ENCODE peak calls at places on chromosomes 7 and 10, in six cellular contexts. B is occipital lobe; D is NT2/D1; L is neural crest cell; I is NCI-H82; C is central memory CD4-positive, alpha-beta T cell. W is an unnamed sample.

GRCh38 chr7:100211342-100211780 is 8.4 kb upstream of the PVRIG start:
- DNase-seq in B (no peak), D (no peak), L (no peak), I (no peak), C (peak; percentile 41), W (no peak)

GRCh38 chr7:56028942-56029630 is 22.2 kb downstream of the PSPH start:
- DNase-seq in B (no peak), D (no peak), L (no peak), I (no peak), C (no peak), W (no peak)

GRCh38 chr7:74002474-74003017 is 25.4 kb upstream of the ELN start:
- DNase-seq in B (no peak), D (no peak), L (no peak), I (no peak), C (no peak), W (no peak)

GRCh38 chr10:91525939-91526712 is 106.7 kb downstream of the PPP1R3C start:
- DNase-seq in B (no peak), D (no peak), L (no peak), I (no peak), C (no peak), W (no peak)

GRCh38 chr10:18233775-18234174 is 93.6 kb downstream of the CACNB2 start:
- DNase-seq in B (no peak), D (peak; percentile 11), L (no peak), I (peak; percentile 51), C (no peak), W (no peak)

GRCh38 chr10:128274938-128275337 is 148.7 kb upstream of the MKI67 start:
- DNase-seq in B (no peak), D (no peak), L (no peak), I (no peak), C (no peak), W (no peak)

GRCh38 chr7:31175672-31176071 is 123.6 kb downstream of the ADCYAP1R1 start:
- DNase-seq in B (no peak), D (no peak), L (no peak), I (peak; percentile 10), C (no peak), W (no peak)

GRCh38 chr7:30169585-30169978 is 34.8 kb downstream of the MTURN start:
- DNase-seq in B (no peak), D (no peak), L (no peak), I (no peak), C (no peak), W (no peak)

GRCh38 chr7:41060796-41061195 is 642.1 kb downstream of the INHBA start:
- DNase-seq in B (no peak), D (no peak), L (no peak), I (no peak), C (no peak), W (no peak)

GRCh38 chr10:112580267-112580666 is 133.3 kb downstream of the VTI1A start:
- DNase-seq in B (no peak), D (no peak), L (no peak), I (no peak), C (no peak), W (no peak)

GRCh38 chr10:93039721-93040120 is 20.9 kb upstream of the CYP26C1 start:
- DNase-seq in B (no peak), D (no peak), L (no peak), I (peak; percentile 12), C (no peak), W (no peak)

GRCh38 chr7:38561166-38561565 is 70.0 kb downstream of the AMPH start:
- DNase-seq in B (no peak), D (no peak), L (no peak), I (no peak), C (no peak), W (no peak)

GRCh38 chr7:76225379-76225778 is 23.7 kb downstream of the SRRM3 start:
- DNase-seq in B (no peak), D (peak; percentile 59), L (peak; percentile 56), I (no peak), C (no peak), W (no peak)

GRCh38 chr10:80075781-80076180 is 2.7 kb upstream of the TMEM254 start:
- DNase-seq in B (no peak), D (no peak), L (no peak), I (no peak), C (no peak), W (no peak)

GRCh38 chr7:106181658-106182265 is 69.7 kb upstream of the SYPL1 start:
- DNase-seq in B (no peak), D (no peak), L (no peak), I (no peak), C (no peak), W (no peak)

GRCh38 chr7:45203947-45204445 is 46.4 kb downstream of the RAMP3 start:
- DNase-seq in B (no peak), D (no peak), L (no peak), I (no peak), C (no peak), W (no peak)

GRCh38 chr7:131653418-131654248 is 97.2 kb upstream of the PODXL start:
- DNase-seq in B (no peak), D (no peak), L (no peak), I (peak; percentile 13), C (no peak), W (no peak)

GRCh38 chr10:91975438-91975837 is 51.9 kb downstream of the BTAF1 start:
- DNase-seq in B (no peak), D (no peak), L (no peak), I (no peak), C (no peak), W (no peak)

W was measured in dorsolateral prefrontal cortex.